ENCODE peak calls at places on chromosomes 5 and 9, in six cellular contexts. One of them, this sample, is unnamed.

GRCh38 chr5:135651156-135651555 is 72.4 kb upstream of the CXCL14 start:
- DNase-seq in NT2/D1: no peak
- DNase-seq in CD8-positive, alpha-beta T cell: no peak
- DNase-seq in lower leg skin: peak
- DNase-seq in neural progenitor cell: no peak
- DNase-seq in iPS DF 6.9: no peak
- DNase-seq in this sample: no peak

GRCh38 chr9:120663380-120663779 is 50.9 kb downstream of the MEGF9 start:
- DNase-seq in CD8-positive, alpha-beta T cell: no peak
- DNase-seq in NT2/D1: no peak
- DNase-seq in neural progenitor cell: no peak
- DNase-seq in iPS DF 6.9: no peak
- DNase-seq in lower leg skin: no peak
- DNase-seq in this sample: no peak

GRCh38 chr9:18786936-18787658 is 245.9 kb downstream of the SAXO1 start:
- DNase-seq in NT2/D1: no peak
- DNase-seq in CD8-positive, alpha-beta T cell: no peak
- DNase-seq in lower leg skin: no peak
- DNase-seq in neural progenitor cell: no peak
- DNase-seq in iPS DF 6.9: no peak
- DNase-seq in this sample: no peak

GRCh38 chr5:118611332-118611945 is 376.9 kb downstream of the DTWD2 start:
- DNase-seq in lower leg skin: no peak
- DNase-seq in neural progenitor cell: peak
- DNase-seq in CD8-positive, alpha-beta T cell: no peak
- DNase-seq in NT2/D1: peak
- DNase-seq in iPS DF 6.9: no peak
- DNase-seq in this sample: peak

GRCh38 chr5:134738963-134739661 is 764 bp downstream of the CAMLG start:
- DNase-seq in CD8-positive, alpha-beta T cell: peak
- DNase-seq in iPS DF 6.9: no peak
- DNase-seq in lower leg skin: no peak
- DNase-seq in neural progenitor cell: peak
- DNase-seq in NT2/D1: no peak
- DNase-seq in this sample: peak

GRCh38 chr5:54457094-54457531 is 1.6 kb downstream of the HSPB3 start:
- DNase-seq in lower leg skin: no peak
- DNase-seq in CD8-positive, alpha-beta T cell: no peak
- DNase-seq in NT2/D1: peak
- DNase-seq in iPS DF 6.9: no peak
- DNase-seq in neural progenitor cell: no peak
- DNase-seq in this sample: no peak

GRCh38 chr9:87359958-87360601 is 137.6 kb upstream of the DAPK1 start:
- DNase-seq in lower leg skin: no peak
- DNase-seq in neural progenitor cell: no peak
- DNase-seq in CD8-positive, alpha-beta T cell: no peak
- DNase-seq in NT2/D1: no peak
- DNase-seq in iPS DF 6.9: no peak
- DNase-seq in this sample: no peak

GRCh38 chr9:71322311-71322710 is 200.9 kb upstream of the TRPM3 start:
- DNase-seq in neural progenitor cell: no peak
- DNase-seq in CD8-positive, alpha-beta T cell: no peak
- DNase-seq in lower leg skin: no peak
- DNase-seq in NT2/D1: no peak
- DNase-seq in iPS DF 6.9: no peak
- DNase-seq in this sample: no peak

GRCh38 chr5:176873541-176874172 is 25.5 kb downstream of the HK3 start:
- DNase-seq in NT2/D1: no peak
- DNase-seq in iPS DF 6.9: no peak
- DNase-seq in lower leg skin: no peak
- DNase-seq in neural progenitor cell: no peak
- DNase-seq in CD8-positive, alpha-beta T cell: no peak
- DNase-seq in this sample: no peak

GRCh38 chr5:151770383-151771258 is 1.1 kb upstream of the G3BP1 start:
- DNase-seq in NT2/D1: no peak
- DNase-seq in lower leg skin: peak
- DNase-seq in CD8-positive, alpha-beta T cell: no peak
- DNase-seq in neural progenitor cell: peak
- DNase-seq in iPS DF 6.9: no peak
- DNase-seq in this sample: no peak

GRCh38 chr5:95923918-95924559 is 37.6 kb downstream of the ELL2 start:
- DNase-seq in neural progenitor cell: no peak
- DNase-seq in NT2/D1: no peak
- DNase-seq in iPS DF 6.9: no peak
- DNase-seq in CD8-positive, alpha-beta T cell: no peak
- DNase-seq in lower leg skin: no peak
- DNase-seq in this sample: no peak

GRCh38 chr9:18786196-18786595 is 246.8 kb downstream of the SAXO1 start:
- DNase-seq in NT2/D1: no peak
- DNase-seq in neural progenitor cell: no peak
- DNase-seq in lower leg skin: no peak
- DNase-seq in iPS DF 6.9: no peak
- DNase-seq in CD8-positive, alpha-beta T cell: no peak
- DNase-seq in this sample: no peak

GRCh38 chr5:166367391-166367790 is 1924.1 kb upstream of the WWC1 start:
- DNase-seq in neural progenitor cell: no peak
- DNase-seq in CD8-positive, alpha-beta T cell: no peak
- DNase-seq in lower leg skin: no peak
- DNase-seq in NT2/D1: no peak
- DNase-seq in iPS DF 6.9: no peak
- DNase-seq in this sample: no peak

GRCh38 chr9:72489986-72490385 is 31.4 kb upstream of the TMC1 start:
- DNase-seq in neural progenitor cell: no peak
- DNase-seq in lower leg skin: no peak
- DNase-seq in CD8-positive, alpha-beta T cell: no peak
- DNase-seq in iPS DF 6.9: no peak
- DNase-seq in NT2/D1: no peak
- DNase-seq in this sample: no peak

GRCh38 chr5:102307232-102307631 is 11.1 kb upstream of the SLCO4C1 start:
- DNase-seq in neural progenitor cell: no peak
- DNase-seq in CD8-positive, alpha-beta T cell: no peak
- DNase-seq in NT2/D1: no peak
- DNase-seq in lower leg skin: no peak
- DNase-seq in iPS DF 6.9: no peak
- DNase-seq in this sample: no peak

GRCh38 chr9:94018628-94019027 is 63.5 kb upstream of the BARX1 start:
- DNase-seq in NT2/D1: no peak
- DNase-seq in iPS DF 6.9: no peak
- DNase-seq in lower leg skin: no peak
- DNase-seq in neural progenitor cell: no peak
- DNase-seq in CD8-positive, alpha-beta T cell: no peak
- DNase-seq in this sample: no peak

GRCh38 chr5:79020861-79021561 is 35.9 kb upstream of the ARSB start:
- DNase-seq in CD8-positive, alpha-beta T cell: no peak
- DNase-seq in iPS DF 6.9: no peak
- DNase-seq in NT2/D1: peak
- DNase-seq in neural progenitor cell: peak
- DNase-seq in lower leg skin: peak
- DNase-seq in this sample: peak

GRCh38 chr5:79021753-79022152 is 36.6 kb upstream of the ARSB start:
- DNase-seq in NT2/D1: no peak
- DNase-seq in CD8-positive, alpha-beta T cell: no peak
- DNase-seq in neural progenitor cell: peak
- DNase-seq in lower leg skin: no peak
- DNase-seq in iPS DF 6.9: no peak
- DNase-seq in this sample: no peak

GRCh38 chr5:79023947-79024346 is 38.8 kb upstream of the ARSB start:
- DNase-seq in lower leg skin: no peak
- DNase-seq in NT2/D1: no peak
- DNase-seq in CD8-positive, alpha-beta T cell: no peak
- DNase-seq in iPS DF 6.9: no peak
- DNase-seq in neural progenitor cell: no peak
- DNase-seq in this sample: no peak

GRCh38 chr5:79023323-79023722 is 38.2 kb upstream of the ARSB start:
- DNase-seq in iPS DF 6.9: no peak
- DNase-seq in lower leg skin: no peak
- DNase-seq in NT2/D1: no peak
- DNase-seq in CD8-positive, alpha-beta T cell: no peak
- DNase-seq in neural progenitor cell: no peak
- DNase-seq in this sample: no peak

DNA sequence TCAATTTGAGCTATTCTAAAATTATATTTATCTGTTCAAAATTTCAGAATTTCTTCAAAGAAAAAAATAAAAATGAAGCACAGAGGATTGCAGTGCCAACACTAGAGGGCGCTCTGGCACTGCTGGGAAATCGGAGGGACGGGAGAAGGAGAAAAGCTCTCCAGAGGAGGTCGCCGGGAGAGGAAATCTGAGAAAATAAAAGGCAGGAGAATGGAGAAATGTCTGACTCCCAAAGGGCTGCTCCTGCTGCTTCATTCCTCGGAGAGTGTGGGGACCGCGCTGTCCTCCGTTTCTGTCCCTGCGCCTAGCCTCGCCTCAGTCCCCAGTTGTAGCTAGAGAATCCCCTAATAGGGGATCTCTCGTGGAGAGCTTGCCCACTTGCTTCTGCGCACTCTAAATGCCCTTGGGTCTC is 40.0 kb upstream of the ARSB start:
- DNase-seq in NT2/D1: peak
- DNase-seq in CD8-positive, alpha-beta T cell: peak
- DNase-seq in lower leg skin: no peak
- DNase-seq in iPS DF 6.9: peak
- DNase-seq in neural progenitor cell: peak
- DNase-seq in this sample: peak
- H3K4me3 ChIP-seq in NT2/D1: no peak
- H3K4me3 ChIP-seq in CD8-positive, alpha-beta T cell: no peak
- H3K4me3 ChIP-seq in lower leg skin: no peak
- H3K4me3 ChIP-seq in iPS DF 6.9: peak
- H3K4me3 ChIP-seq in neural progenitor cell: peak
- H3K4me3 ChIP-seq in this sample: no peak

DNA sequence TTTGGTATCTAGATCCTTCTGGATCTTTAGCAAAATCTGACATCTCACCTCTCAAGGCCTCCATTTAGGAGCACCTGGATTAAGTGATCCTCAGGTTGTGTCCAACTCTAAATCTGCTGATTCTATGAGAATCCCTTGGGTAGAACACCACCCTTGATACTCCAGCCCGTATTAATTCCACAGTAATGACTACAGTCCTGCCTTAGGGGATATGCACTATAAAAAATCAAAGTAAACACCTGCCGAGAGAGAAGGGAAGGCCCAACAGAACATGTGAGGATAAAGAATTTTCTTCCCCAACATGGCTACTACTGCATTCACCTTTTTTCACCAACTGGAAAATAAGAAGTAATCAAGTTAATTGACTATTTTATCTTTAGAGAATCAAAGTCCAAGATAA is 27.6 kb downstream of the DAP start:
- DNase-seq in neural progenitor cell: no peak
- DNase-seq in CD8-positive, alpha-beta T cell: no peak
- DNase-seq in NT2/D1: no peak
- DNase-seq in lower leg skin: no peak
- DNase-seq in iPS DF 6.9: no peak
- DNase-seq in this sample: no peak
- H3K4me3 ChIP-seq in neural progenitor cell: no peak
- H3K4me3 ChIP-seq in CD8-positive, alpha-beta T cell: no peak
- H3K4me3 ChIP-seq in NT2/D1: no peak
- H3K4me3 ChIP-seq in lower leg skin: no peak
- H3K4me3 ChIP-seq in iPS DF 6.9: no peak
- H3K4me3 ChIP-seq in this sample: no peak

GRCh38 chr9:136786451-136786850 is 4.7 kb upstream of the TMEM141 start:
- DNase-seq in CD8-positive, alpha-beta T cell: no peak
- DNase-seq in lower leg skin: no peak
- DNase-seq in iPS DF 6.9: no peak
- DNase-seq in neural progenitor cell: no peak
- DNase-seq in NT2/D1: no peak
- DNase-seq in this sample: no peak

GRCh38 chr9:136784997-136785361 is 6.2 kb upstream of the TMEM141 start:
- DNase-seq in iPS DF 6.9: no peak
- DNase-seq in neural progenitor cell: no peak
- DNase-seq in CD8-positive, alpha-beta T cell: no peak
- DNase-seq in NT2/D1: no peak
- DNase-seq in lower leg skin: no peak
- DNase-seq in this sample: no peak

GRCh38 chr9:136789523-136789937 is 1.6 kb upstream of the TMEM141 start:
- DNase-seq in NT2/D1: no peak
- DNase-seq in lower leg skin: no peak
- DNase-seq in neural progenitor cell: no peak
- DNase-seq in iPS DF 6.9: no peak
- DNase-seq in CD8-positive, alpha-beta T cell: no peak
- DNase-seq in this sample: no peak

GRCh38 chr9:136785956-136786355 is 5.2 kb upstream of the TMEM141 start:
- DNase-seq in NT2/D1: no peak
- DNase-seq in iPS DF 6.9: no peak
- DNase-seq in neural progenitor cell: no peak
- DNase-seq in lower leg skin: no peak
- DNase-seq in CD8-positive, alpha-beta T cell: no peak
- DNase-seq in this sample: no peak

DNA sequence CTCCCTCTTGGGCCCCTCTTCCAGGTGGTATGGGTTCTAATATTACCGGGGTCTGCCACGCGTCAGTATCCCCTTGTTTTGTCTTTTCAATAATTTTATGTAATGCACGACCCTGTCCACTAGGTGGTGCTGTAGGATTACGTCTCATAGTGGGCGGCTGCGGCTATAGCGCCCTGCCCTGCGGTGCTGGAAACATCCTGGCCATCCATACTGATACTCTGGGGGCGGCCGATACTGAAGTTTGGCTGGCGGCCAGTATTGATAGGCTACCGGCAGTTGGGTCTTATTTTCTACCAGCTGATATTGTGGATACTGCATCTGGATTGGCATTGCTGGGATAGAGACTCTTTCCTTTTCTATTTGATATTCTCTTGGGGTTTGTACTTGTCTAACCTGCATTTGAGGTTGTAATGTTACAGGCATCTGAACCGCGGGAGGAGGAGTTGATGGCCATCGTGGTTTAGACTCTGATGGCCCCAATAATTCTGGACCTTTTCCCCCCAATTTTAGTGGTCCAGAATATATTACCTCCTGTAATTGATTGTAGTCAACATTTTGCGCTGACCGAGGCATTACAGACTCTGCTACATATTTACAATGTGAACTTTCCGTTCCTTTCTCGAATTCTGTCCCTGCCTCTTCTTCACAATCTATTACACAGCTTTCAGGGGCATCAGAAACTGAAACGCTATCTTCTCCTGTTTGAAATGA is 3.3 kb upstream of the TMEM141 start:
- DNase-seq in CD8-positive, alpha-beta T cell: peak
- DNase-seq in lower leg skin: peak
- DNase-seq in NT2/D1: peak
- DNase-seq in neural progenitor cell: peak
- DNase-seq in iPS DF 6.9: no peak
- DNase-seq in this sample: peak
- H3K4me3 ChIP-seq in CD8-positive, alpha-beta T cell: no peak
- H3K4me3 ChIP-seq in lower leg skin: no peak
- H3K4me3 ChIP-seq in NT2/D1: no peak
- H3K4me3 ChIP-seq in neural progenitor cell: no peak
- H3K4me3 ChIP-seq in iPS DF 6.9: no peak
- H3K4me3 ChIP-seq in this sample: no peak

GRCh38 chr5:178872302-178872701 is 12.5 kb downstream of the ZNF354B start:
- DNase-seq in CD8-positive, alpha-beta T cell: no peak
- DNase-seq in NT2/D1: no peak
- DNase-seq in iPS DF 6.9: no peak
- DNase-seq in lower leg skin: no peak
- DNase-seq in neural progenitor cell: no peak
- DNase-seq in this sample: no peak

GRCh38 chr5:178870411-178870810 is 10.7 kb downstream of the ZNF354B start:
- DNase-seq in neural progenitor cell: no peak
- DNase-seq in NT2/D1: no peak
- DNase-seq in CD8-positive, alpha-beta T cell: no peak
- DNase-seq in lower leg skin: no peak
- DNase-seq in iPS DF 6.9: no peak
- DNase-seq in this sample: no peak

GRCh38 chr5:178866946-178867345 is 7.2 kb downstream of the ZNF354B start:
- DNase-seq in NT2/D1: no peak
- DNase-seq in iPS DF 6.9: no peak
- DNase-seq in lower leg skin: no peak
- DNase-seq in neural progenitor cell: no peak
- DNase-seq in CD8-positive, alpha-beta T cell: no peak
- DNase-seq in this sample: no peak

GRCh38 chr5:178869577-178869976 is 9.8 kb downstream of the ZNF354B start:
- DNase-seq in CD8-positive, alpha-beta T cell: no peak
- DNase-seq in neural progenitor cell: no peak
- DNase-seq in NT2/D1: no peak
- DNase-seq in iPS DF 6.9: no peak
- DNase-seq in lower leg skin: no peak
- DNase-seq in this sample: no peak
- H3K4me3 ChIP-seq in CD8-positive, alpha-beta T cell: no peak
- H3K4me3 ChIP-seq in neural progenitor cell: no peak
- H3K4me3 ChIP-seq in NT2/D1: no peak
- H3K4me3 ChIP-seq in iPS DF 6.9: no peak
- H3K4me3 ChIP-seq in lower leg skin: no peak
- H3K4me3 ChIP-seq in this sample: no peak